ENCODE peak calls at places on chromosome 17, in seven cellular contexts. W is ureter; T is activated naive CD4-positive, alpha-beta T cell treated with anti-CD3 and anti-CD28 coated beads for 36 hours; A is mesothelial cell of epicardium; X is hypothalamus; P is adipocyte; D is aorta. B is an unnamed sample.
A peak's percentile ranks its signal among the peaks of the same experiment; 100 is the strongest.

GRCh38 chr17:82242977-82243647 is 14.3 kb downstream of the SLC16A3 start:
- DNase-seq in X (peak; percentile 46), T (no peak), D (peak; percentile 86), A (no peak), W (peak; percentile 84), P (peak; percentile 88), B (no peak)

GRCh38 chr17:7042507-7043194 is 1.2 kb downstream of the SLC16A11 start:
- DNase-seq in W (peak; percentile 46), X (no peak), A (no peak), P (no peak), D (no peak), T (peak; percentile 63), B (no peak)

GRCh38 chr17:64773836-64774761 is 112.0 kb upstream of the SMURF2 start:
- DNase-seq in X (no peak), W (peak; percentile 84), P (peak; percentile 38), D (no peak), T (no peak), A (no peak), B (peak; percentile 95)

GRCh38 chr17:4329838-4330237 is 36.6 kb downstream of the UBE2G1 start:
- DNase-seq in A (no peak), T (no peak), P (peak; percentile 57), W (no peak), D (no peak), X (no peak), B (peak; percentile 86)

GRCh38 chr17:79803997-79804855 is 7.3 kb upstream of the CBX8 start:
- DNase-seq in T (peak; percentile 94), P (no peak), A (no peak), D (no peak), W (no peak), X (no peak), B (no peak)

GRCh38 chr17:78497115-78497540 is 80.1 kb downstream of the DNAH17 start:
- DNase-seq in W (peak; percentile 73), A (no peak), P (peak; percentile 90), X (no peak), T (peak; percentile 76), D (peak; percentile 79), B (peak; percentile 78)

GRCh38 chr17:65055708-65056638 is 567 bp downstream of the GNA13 start:
- DNase-seq in A (peak; percentile 40), P (peak; percentile 70), D (peak; percentile 84), T (peak; percentile 55), X (peak; percentile 86), W (peak; percentile 77), B (peak; percentile 79)

GRCh38 chr17:32350662-32351418 is 883 bp downstream of the ZNF207 start:
- DNase-seq in T (peak; percentile 62), A (no peak), P (peak; percentile 85), D (no peak), W (peak; percentile 64), X (no peak), B (peak; percentile 84)

GRCh38 chr17:76000016-76000754 is 470 bp upstream of the CDK3 start:
- DNase-seq in P (peak; percentile 52), X (no peak), D (no peak), A (no peak), T (peak; percentile 75), W (no peak), B (no peak)

GRCh38 chr17:81578038-81578441 is 25.9 kb upstream of the FAAP100 start:
- DNase-seq in P (peak; percentile 25), W (no peak), X (no peak), T (no peak), A (no peak), D (no peak), B (no peak)

GRCh38 chr17:16215273-16215964 is at the start of gene NCOR1:
- DNase-seq in P (peak; percentile 98), T (peak; percentile 93), A (peak; percentile 88), W (peak; percentile 94), D (peak; percentile 96), X (peak; percentile 74), B (peak; percentile 91)

GRCh38 chr17:3845754-3846738 is at the start of gene NCBP3:
- DNase-seq in W (peak; percentile 90), T (peak; percentile 91), P (peak; percentile 98), A (peak; percentile 87), D (peak; percentile 92), X (peak; percentile 52), B (peak; percentile 90)

GRCh38 chr17:75633484-75634375 is 496 bp downstream of the SMIM5 start:
- DNase-seq in D (peak; percentile 91), T (peak; percentile 75), P (peak; percentile 98), A (peak; percentile 66), X (peak; percentile 81), W (peak; percentile 93), B (peak; percentile 91)

GRCh38 chr17:57195790-57196460 is 60.4 kb upstream of the MSI2 start:
- DNase-seq in X (no peak), P (no peak), A (no peak), W (no peak), D (no peak), T (no peak), B (no peak)

GRCh38 chr17:41695954-41696720 is 7.5 kb downstream of the EIF1 start:
- DNase-seq in A (peak; percentile 64), D (peak; percentile 73), P (peak; percentile 91), T (peak; percentile 90), X (no peak), W (peak; percentile 67), B (peak; percentile 91)

GRCh38 chr17:77432791-77433190 is 292.0 kb downstream of the SEC14L1 start:
- DNase-seq in W (no peak), D (no peak), P (no peak), T (no peak), X (no peak), A (no peak), B (no peak)

GRCh38 chr17:1732241-1733046 is 7.9 kb downstream of the WDR81 start:
- DNase-seq in W (no peak), T (no peak), P (no peak), X (no peak), A (no peak), D (no peak), B (no peak)